ENCODE peak calls at places on chromosome 2, in six cellular contexts. Y, X, V, G, J and F are unnamed samples.

GRCh38 chr2:203891474-203891873 is 23.9 kb downstream of the CTLA4 start:
- DNase-seq in Y (no peak), X (no peak), V (no peak), G (no peak), J (no peak), F (no peak)

GRCh38 chr2:226215902-226216503 is 583.6 kb downstream of the IRS1 start:
- DNase-seq in Y (peak), X (peak), V (peak), G (peak), J (no peak), F (no peak)

GRCh38 chr2:217759991-217760390 is 242.8 kb downstream of the TNS1 start:
- DNase-seq in Y (no peak), X (no peak), V (no peak), G (no peak), J (no peak), F (no peak)

GRCh38 chr2:234670052-234670451 is 173.2 kb upstream of the ARL4C start:
- DNase-seq in Y (peak), X (peak), V (no peak), G (no peak), J (no peak), F (peak)

GRCh38 chr2:51079945-51080344 is 48.0 kb upstream of the NRXN1 start:
- DNase-seq in Y (peak), X (peak), V (no peak), G (no peak), J (no peak), F (no peak)

GRCh38 chr2:217837001-217837491 is 165.7 kb downstream of the TNS1 start:
- DNase-seq in Y (no peak), X (peak), V (peak), G (no peak), J (no peak), F (no peak)

GRCh38 chr2:158459161-158460003 is 2.6 kb downstream of the PKP4 start:
- DNase-seq in Y (peak), X (peak), V (no peak), G (no peak), J (no peak), F (no peak)

GRCh38 chr2:231218356-231218755 is 19.9 kb downstream of the ARMC9 start:
- DNase-seq in Y (no peak), X (no peak), V (no peak), G (no peak), J (no peak), F (no peak)

GRCh38 chr2:200786826-200787225 is 24.9 kb upstream of the BZW1 start:
- DNase-seq in Y (peak), X (peak), V (no peak), G (no peak), J (no peak), F (peak)

GRCh38 chr2:228657807-228658402 is 476.4 kb upstream of the SPHKAP start:
- DNase-seq in Y (no peak), X (peak), V (peak), G (no peak), J (no peak), F (peak)

GRCh38 chr2:98518106-98518505 is 73.4 kb downstream of the INPP4A start:
- DNase-seq in Y (peak), X (no peak), V (peak), G (peak), J (no peak), F (no peak)

GRCh38 chr2:1518501-1518821 is 105.2 kb downstream of the TPO start:
- DNase-seq in Y (no peak), X (no peak), V (no peak), G (no peak), J (no peak), F (no peak)

GRCh38 chr2:73746015-73746876 is 9.1 kb upstream of the TPRKB start:
- DNase-seq in Y (peak), X (no peak), V (no peak), G (no peak), J (no peak), F (no peak)

GRCh38 chr2:84807063-84807485 is 73.8 kb downstream of the TRABD2A start:
- DNase-seq in Y (peak), X (peak), V (no peak), G (no peak), J (no peak), F (peak)

GRCh38 chr2:234564719-234565118 is 67.8 kb upstream of the ARL4C start:
- DNase-seq in Y (peak), X (no peak), V (no peak), G (no peak), J (no peak), F (no peak)

GRCh38 chr2:30989746-30990145 is 148.5 kb downstream of the GALNT14 start:
- DNase-seq in Y (no peak), X (no peak), V (no peak), G (no peak), J (no peak), F (no peak)

GRCh38 chr2:134924912-134925311 is 6.3 kb downstream of the CCNT2 start:
- DNase-seq in Y (no peak), X (no peak), V (no peak), G (no peak), J (no peak), F (no peak)

GRCh38 chr2:239908744-239909143 is 116.4 kb downstream of the NDUFA10 start:
- DNase-seq in Y (no peak), X (no peak), V (no peak), G (no peak), J (peak), F (no peak)

GRCh38 chr2:231387904-231388724 is 7.4 kb upstream of the B3GNT7 start:
- DNase-seq in Y (peak), X (peak), V (no peak), G (no peak), J (peak), F (no peak)

GRCh38 chr2:218192902-218193425 is 24.0 kb upstream of the ARPC2 start:
- DNase-seq in Y (no peak), X (no peak), V (no peak), G (no peak), J (no peak), F (no peak)

GRCh38 chr2:138942466-138942865 is 162.3 kb upstream of the NXPH2 start:
- DNase-seq in Y (no peak), X (no peak), V (peak), G (no peak), J (peak), F (no peak)

GRCh38 chr2:215880970-215881369 is 132.4 kb downstream of the MREG start:
- DNase-seq in Y (no peak), X (no peak), V (no peak), G (no peak), J (no peak), F (no peak)

GRCh38 chr2:202018950-202019349 is 14.7 kb upstream of the FZD7 start:
- DNase-seq in Y (no peak), X (no peak), V (no peak), G (no peak), J (no peak), F (no peak)

GRCh38 chr2:8437228-8437948 is 244.5 kb upstream of the ID2 start:
- DNase-seq in Y (no peak), X (peak), V (no peak), G (no peak), J (no peak), F (no peak)

GRCh38 chr2:219109468-219109867 is 48.7 kb upstream of the IHH start:
- DNase-seq in Y (no peak), X (no peak), V (peak), G (peak), J (peak), F (no peak)

GRCh38 chr2:10221443-10221842 is 81.3 kb upstream of the HPCAL1 start:
- DNase-seq in Y (no peak), X (no peak), V (no peak), G (no peak), J (no peak), F (no peak)

GRCh38 chr2:187057466-187057865 is 208.5 kb upstream of the ZSWIM2 start:
- DNase-seq in Y (no peak), X (no peak), V (no peak), G (no peak), J (no peak), F (no peak)

GRCh38 chr2:187051350-187051749 is 202.4 kb upstream of the ZSWIM2 start:
- DNase-seq in Y (no peak), X (peak), V (no peak), G (no peak), J (no peak), F (no peak)

GRCh38 chr2:187056416-187057333 is 207.7 kb upstream of the ZSWIM2 start:
- DNase-seq in Y (no peak), X (no peak), V (no peak), G (no peak), J (no peak), F (no peak)

GRCh38 chr2:187055463-187055862 is 206.5 kb upstream of the ZSWIM2 start:
- DNase-seq in Y (peak), X (no peak), V (no peak), G (no peak), J (no peak), F (no peak)

DNA sequence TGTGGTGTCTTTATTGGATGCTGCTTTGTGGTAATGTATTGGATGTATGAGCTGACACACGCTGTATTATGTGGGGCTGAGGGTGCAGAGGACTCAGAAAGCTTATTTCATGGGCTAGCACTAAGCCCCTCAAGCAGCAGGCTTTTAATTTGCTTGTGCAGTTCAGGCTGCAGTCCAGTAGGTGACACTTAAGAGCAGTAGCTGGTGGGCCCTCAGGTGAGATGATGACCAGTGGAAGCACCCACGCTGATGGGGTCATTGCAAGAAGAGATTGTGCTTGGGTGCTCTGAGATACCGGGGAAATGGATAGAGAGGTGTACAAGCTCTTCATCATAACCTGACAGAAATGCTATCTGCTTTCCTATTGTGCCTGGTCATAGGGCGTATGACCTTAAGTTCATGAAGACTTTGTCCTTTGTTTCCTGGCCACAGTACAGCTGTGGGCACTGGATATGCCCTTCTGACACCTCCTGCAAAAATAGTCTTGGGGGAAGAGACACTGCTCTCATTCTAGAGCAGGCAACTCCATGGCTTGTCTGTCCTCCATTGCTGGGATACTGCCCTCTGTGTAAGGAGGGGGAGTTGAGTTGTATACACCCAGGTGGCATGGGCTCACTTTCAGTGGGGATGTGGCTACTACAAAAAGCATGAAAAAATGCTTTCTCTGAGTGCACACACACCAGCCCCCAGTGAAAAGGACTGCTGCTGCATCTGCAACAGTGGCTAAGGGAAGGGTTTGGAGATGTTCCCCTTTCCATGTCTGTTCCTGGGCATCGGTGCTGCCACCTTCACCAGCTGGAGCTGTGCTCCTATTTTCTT is 205.7 kb upstream of the ZSWIM2 start:
- DNase-seq in Y (peak), X (no peak), V (peak), G (no peak), J (no peak), F (no peak)
- TF ChIP-seq CTCF in Y (no peak), X (no peak), V (peak), G (no peak), J (no peak), F (no peak)

GRCh38 chr2:43228782-43229659 is 2.6 kb upstream of the ZFP36L2 start:
- DNase-seq in Y (peak), X (peak), V (no peak), G (no peak), J (no peak), F (no peak)
- H3K27ac ChIP-seq in Y (no peak), X (no peak), V (no peak), G (peak), J (peak), F (peak)

DNA sequence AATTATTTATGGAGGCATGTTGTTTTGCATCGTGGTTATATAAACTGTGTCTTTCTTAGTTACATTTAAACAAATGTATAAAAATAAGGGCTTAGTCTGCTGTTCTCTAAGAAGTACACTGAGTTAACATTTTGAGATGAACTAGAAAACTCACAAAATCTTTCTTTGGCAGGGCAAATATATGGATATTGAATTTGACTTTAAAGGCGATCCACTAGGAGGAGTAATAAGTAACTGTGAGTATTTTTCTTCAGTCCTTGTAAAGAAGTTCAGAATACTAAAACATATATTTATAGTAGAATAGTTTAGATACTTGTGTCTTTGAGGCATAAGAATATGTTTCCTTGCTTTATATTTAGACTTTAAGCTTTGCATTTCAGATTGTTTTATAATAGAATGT is 104.8 kb downstream of the MYO1B start:
- DNase-seq in Y (no peak), X (no peak), V (no peak), G (no peak), J (no peak), F (no peak)
- TF ChIP-seq CTCF in Y (no peak), X (peak), V (no peak), G (no peak), J (no peak), F (no peak)

GRCh38 chr2:169571571-169571970 is 2.1 kb downstream of the FASTKD1 start:
- DNase-seq in Y (no peak), X (no peak), V (no peak), G (no peak), J (no peak), F (no peak)
- H3K27ac ChIP-seq in Y (no peak), X (no peak), V (no peak), G (no peak), J (no peak), F (no peak)

DNA sequence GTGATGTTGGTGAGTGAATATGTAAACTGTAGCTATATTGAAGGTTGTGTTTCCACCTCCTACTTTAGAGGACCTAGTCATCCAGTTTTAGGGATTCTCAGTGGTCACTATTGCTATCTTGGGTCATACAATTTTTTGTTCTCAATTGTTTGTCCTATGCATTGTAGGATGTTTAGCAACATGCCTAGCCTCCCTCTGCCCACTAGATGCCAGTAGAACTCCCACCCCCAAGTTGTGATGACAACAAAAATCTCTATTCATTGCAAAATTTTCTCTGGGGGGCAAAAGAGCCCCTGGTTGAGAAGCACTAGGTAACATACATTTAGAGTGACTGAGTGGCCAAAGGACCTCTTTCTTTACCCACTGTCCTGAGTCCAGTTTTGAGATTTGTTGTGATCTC is 87.3 kb downstream of the LRRTM4 start:
- DNase-seq in Y (no peak), X (no peak), V (peak), G (no peak), J (no peak), F (no peak)
- TF ChIP-seq CTCF in Y (no peak), X (no peak), V (peak), G (no peak), J (no peak), F (no peak)

DNA sequence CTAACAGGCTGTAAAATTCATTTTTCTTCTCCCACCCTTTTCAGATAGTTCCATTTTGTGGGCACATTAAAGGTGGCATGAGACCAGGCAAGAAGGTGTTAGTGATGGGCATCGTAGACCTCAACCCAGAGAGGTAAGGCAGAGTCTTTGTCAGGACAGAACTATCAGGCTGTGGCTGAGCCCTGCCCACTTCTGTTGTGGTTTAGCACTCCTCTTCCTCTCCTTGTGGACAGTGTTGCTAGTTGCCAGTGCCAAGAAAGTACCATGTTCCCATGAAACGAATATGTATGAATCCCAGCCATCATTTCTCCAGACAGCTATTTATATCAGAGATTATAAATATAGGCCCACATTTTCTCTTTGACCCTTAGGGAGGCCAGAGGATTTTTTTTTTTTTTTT is 1.6 kb downstream of the LGALSL start:
- DNase-seq in Y (no peak), X (no peak), V (no peak), G (no peak), J (no peak), F (peak)
- H3K27ac ChIP-seq in Y (no peak), X (no peak), V (no peak), G (no peak), J (peak), F (no peak)